ENCODE peak calls at places on chromosomes 3 and 15, in five cellular contexts. One of them, this sample, is unnamed.

GRCh38 chr15:90681056-90681455 is 36.1 kb upstream of the BLM start:
- DNase-seq in iPS DF 6.9: no peak
- DNase-seq in GM23338: no peak
- DNase-seq in aorta: no peak
- DNase-seq in CD8-positive, alpha-beta memory T cell: no peak
- DNase-seq in this sample: no peak

GRCh38 chr15:60396560-60396963 is 1.2 kb downstream of the ANXA2 start:
- DNase-seq in iPS DF 6.9: no peak
- DNase-seq in GM23338: no peak
- DNase-seq in aorta: no peak
- DNase-seq in CD8-positive, alpha-beta memory T cell: no peak
- DNase-seq in this sample: no peak

GRCh38 chr15:59150185-59150584 is 45.2 kb downstream of the CCNB2 start:
- DNase-seq in iPS DF 6.9: no peak
- DNase-seq in GM23338: no peak
- DNase-seq in aorta: no peak
- DNase-seq in CD8-positive, alpha-beta memory T cell: no peak
- DNase-seq in this sample: no peak

GRCh38 chr3:45551214-45552010 is 43.1 kb upstream of the LIMD1 start:
- DNase-seq in iPS DF 6.9: no peak
- DNase-seq in GM23338: no peak
- DNase-seq in aorta: peak; percentile 91
- DNase-seq in CD8-positive, alpha-beta memory T cell: no peak
- DNase-seq in this sample: no peak

GRCh38 chr15:52710050-52710709 is 31.0 kb upstream of the ATOSA start:
- DNase-seq in iPS DF 6.9: no peak
- DNase-seq in GM23338: no peak
- DNase-seq in aorta: no peak
- DNase-seq in CD8-positive, alpha-beta memory T cell: no peak
- DNase-seq in this sample: no peak

GRCh38 chr3:97835761-97836160 is 13.9 kb downstream of the CRYBG3 start:
- DNase-seq in iPS DF 6.9: no peak
- DNase-seq in GM23338: no peak
- DNase-seq in aorta: no peak
- DNase-seq in CD8-positive, alpha-beta memory T cell: no peak
- DNase-seq in this sample: no peak

GRCh38 chr3:157388051-157388450 is 48.6 kb upstream of the PTX3 start:
- DNase-seq in iPS DF 6.9: no peak
- DNase-seq in GM23338: no peak
- DNase-seq in aorta: no peak
- DNase-seq in CD8-positive, alpha-beta memory T cell: no peak
- DNase-seq in this sample: no peak

GRCh38 chr3:2090512-2090911 is 8.2 kb upstream of the CNTN4 start:
- DNase-seq in iPS DF 6.9: no peak
- DNase-seq in GM23338: no peak
- DNase-seq in aorta: no peak
- DNase-seq in CD8-positive, alpha-beta memory T cell: no peak
- DNase-seq in this sample: no peak

GRCh38 chr3:138862924-138863775 is 28.4 kb upstream of the PIK3CB start:
- DNase-seq in iPS DF 6.9: no peak
- DNase-seq in GM23338: peak; percentile 62
- DNase-seq in aorta: no peak
- DNase-seq in CD8-positive, alpha-beta memory T cell: no peak
- DNase-seq in this sample: no peak

DNA sequence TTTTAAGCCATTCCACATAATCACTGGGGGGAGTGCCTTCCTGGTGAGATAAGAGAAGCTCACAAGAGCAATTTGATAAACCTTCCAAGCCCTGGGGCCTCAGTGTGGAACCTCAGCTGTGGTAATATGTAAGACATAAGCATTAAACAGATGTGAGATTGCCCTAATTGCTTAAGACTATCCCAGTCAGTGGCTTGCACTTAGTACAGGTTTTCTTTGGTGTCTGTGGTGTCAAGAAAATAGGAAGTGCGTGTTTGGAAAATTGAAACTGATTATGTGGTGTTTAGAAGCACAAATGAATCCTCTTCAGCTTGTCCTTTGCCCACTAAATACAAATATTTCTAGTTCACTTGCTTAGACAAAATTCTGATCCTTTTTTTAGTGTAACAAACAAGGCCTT is 54.4 kb downstream of the LRRN1 start:
- DNase-seq in iPS DF 6.9: no peak
- DNase-seq in GM23338: no peak
- DNase-seq in aorta: no peak
- DNase-seq in CD8-positive, alpha-beta memory T cell: no peak
- DNase-seq in this sample: no peak
- H3K27ac ChIP-seq in iPS DF 6.9: no peak overlapping the region
- H3K27ac ChIP-seq in GM23338: no peak overlapping the region
- H3K27ac ChIP-seq in aorta: no peak overlapping the region
- H3K27ac ChIP-seq in CD8-positive, alpha-beta memory T cell: no peak overlapping the region
- H3K27ac ChIP-seq in this sample: no peak overlapping the region

GRCh38 chr15:63380828-63381282 is 791 bp downstream of the CA12 start:
- DNase-seq in iPS DF 6.9: no peak
- DNase-seq in GM23338: no peak
- DNase-seq in aorta: no peak
- DNase-seq in CD8-positive, alpha-beta memory T cell: no peak
- DNase-seq in this sample: no peak
- H3K4me3 ChIP-seq in iPS DF 6.9: no peak overlapping the region
- H3K4me3 ChIP-seq in GM23338: peak overlapping the region; percentile 72
- H3K4me3 ChIP-seq in aorta: peak overlapping the region; percentile 58
- H3K4me3 ChIP-seq in CD8-positive, alpha-beta memory T cell: no peak overlapping the region
- H3K4me3 ChIP-seq in this sample: no peak overlapping the region

GRCh38 chr3:15612001-15612400 is 10.5 kb downstream of the BTD start:
- DNase-seq in iPS DF 6.9: no peak
- DNase-seq in GM23338: no peak
- DNase-seq in aorta: no peak
- DNase-seq in CD8-positive, alpha-beta memory T cell: no peak
- DNase-seq in this sample: no peak

GRCh38 chr3:15606434-15606891 is 4.9 kb downstream of the BTD start:
- DNase-seq in iPS DF 6.9: no peak
- DNase-seq in GM23338: no peak
- DNase-seq in aorta: no peak
- DNase-seq in CD8-positive, alpha-beta memory T cell: no peak
- DNase-seq in this sample: no peak

GRCh38 chr3:15614958-15615357 is 13.4 kb downstream of the BTD start:
- DNase-seq in iPS DF 6.9: no peak
- DNase-seq in GM23338: no peak
- DNase-seq in aorta: no peak
- DNase-seq in CD8-positive, alpha-beta memory T cell: no peak
- DNase-seq in this sample: no peak

GRCh38 chr3:15610083-15610482 is 8.5 kb downstream of the BTD start:
- DNase-seq in iPS DF 6.9: no peak
- DNase-seq in GM23338: no peak
- DNase-seq in aorta: no peak
- DNase-seq in CD8-positive, alpha-beta memory T cell: no peak
- DNase-seq in this sample: no peak

GRCh38 chr3:15611018-15611417 is 9.5 kb downstream of the BTD start:
- DNase-seq in iPS DF 6.9: no peak
- DNase-seq in GM23338: no peak
- DNase-seq in aorta: no peak
- DNase-seq in CD8-positive, alpha-beta memory T cell: no peak
- DNase-seq in this sample: no peak
- H3K27ac ChIP-seq in iPS DF 6.9: no peak overlapping the region
- H3K27ac ChIP-seq in GM23338: no peak overlapping the region
- H3K27ac ChIP-seq in aorta: no peak overlapping the region
- H3K27ac ChIP-seq in CD8-positive, alpha-beta memory T cell: no peak overlapping the region
- H3K27ac ChIP-seq in this sample: no peak overlapping the region

GRCh38 chr3:169467703-169468102 is 195.8 kb downstream of the MECOM start:
- DNase-seq in iPS DF 6.9: no peak
- DNase-seq in GM23338: peak; percentile 1
- DNase-seq in aorta: no peak
- DNase-seq in CD8-positive, alpha-beta memory T cell: no peak
- DNase-seq in this sample: no peak
- H3K4me3 ChIP-seq in iPS DF 6.9: no peak overlapping the region
- H3K4me3 ChIP-seq in GM23338: no peak overlapping the region
- H3K4me3 ChIP-seq in aorta: no peak overlapping the region
- H3K4me3 ChIP-seq in CD8-positive, alpha-beta memory T cell: no peak overlapping the region
- H3K4me3 ChIP-seq in this sample: no peak overlapping the region

DNA sequence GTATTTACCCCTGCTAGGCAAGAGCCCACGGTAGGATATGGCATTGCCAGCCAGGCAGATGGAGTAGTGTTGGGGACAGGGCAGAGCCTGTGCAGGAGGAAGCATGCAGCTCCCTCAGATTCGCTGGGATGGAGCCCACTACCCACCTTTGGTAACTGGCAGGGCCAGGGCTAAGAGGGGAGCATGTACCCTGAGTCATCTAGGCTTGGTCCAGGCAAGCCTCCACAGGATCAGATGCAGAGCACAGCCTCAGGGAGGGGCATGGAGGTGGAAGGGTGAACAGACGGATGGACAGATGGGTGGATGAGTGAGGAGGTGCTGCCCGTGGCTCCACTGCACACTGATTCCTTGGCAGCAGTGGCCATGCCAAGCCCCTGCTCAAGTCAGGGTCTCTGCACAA is 33.0 kb downstream of the IL20RB start:
- DNase-seq in iPS DF 6.9: no peak
- DNase-seq in GM23338: no peak
- DNase-seq in aorta: peak; percentile 61
- DNase-seq in CD8-positive, alpha-beta memory T cell: no peak
- DNase-seq in this sample: no peak
- H3K27ac ChIP-seq in iPS DF 6.9: no peak overlapping the region
- H3K27ac ChIP-seq in GM23338: no peak overlapping the region
- H3K27ac ChIP-seq in aorta: no peak overlapping the region
- H3K27ac ChIP-seq in CD8-positive, alpha-beta memory T cell: no peak overlapping the region
- H3K27ac ChIP-seq in this sample: no peak overlapping the region

GRCh38 chr15:63197626-63198025 is 8.2 kb downstream of the RAB8B start:
- DNase-seq in iPS DF 6.9: no peak
- DNase-seq in GM23338: no peak
- DNase-seq in aorta: no peak
- DNase-seq in CD8-positive, alpha-beta memory T cell: no peak
- DNase-seq in this sample: no peak

GRCh38 chr15:63198752-63199250 is 9.4 kb downstream of the RAB8B start:
- DNase-seq in iPS DF 6.9: no peak
- DNase-seq in GM23338: no peak
- DNase-seq in aorta: no peak
- DNase-seq in CD8-positive, alpha-beta memory T cell: no peak
- DNase-seq in this sample: no peak

GRCh38 chr15:63200464-63201242 is 11.2 kb downstream of the RAB8B start:
- DNase-seq in iPS DF 6.9: no peak
- DNase-seq in GM23338: no peak
- DNase-seq in aorta: no peak
- DNase-seq in CD8-positive, alpha-beta memory T cell: no peak
- DNase-seq in this sample: no peak

GRCh38 chr15:63196846-63197245 is 7.4 kb downstream of the RAB8B start:
- DNase-seq in iPS DF 6.9: no peak
- DNase-seq in GM23338: no peak
- DNase-seq in aorta: no peak
- DNase-seq in CD8-positive, alpha-beta memory T cell: no peak
- DNase-seq in this sample: no peak

DNA sequence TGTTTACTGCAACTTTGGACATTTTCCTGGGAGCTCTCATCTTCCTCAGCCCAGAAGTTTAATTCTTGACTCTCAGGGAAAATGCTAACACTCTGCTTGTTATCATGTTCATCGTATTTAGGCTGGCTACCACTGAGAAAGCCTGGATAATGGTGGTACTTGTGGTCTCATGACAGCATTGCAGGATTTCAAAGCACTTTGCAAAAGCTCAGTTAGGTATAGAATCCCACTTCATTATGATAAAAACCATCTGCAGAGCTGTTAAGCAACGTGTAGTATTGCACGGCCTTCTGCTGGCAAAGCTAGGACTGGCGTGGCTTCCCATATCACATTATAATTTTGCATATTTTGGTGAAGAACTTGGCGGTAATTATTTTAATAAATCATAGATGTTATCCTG is 8.9 kb downstream of the RAB8B start:
- DNase-seq in iPS DF 6.9: no peak
- DNase-seq in GM23338: no peak
- DNase-seq in aorta: no peak
- DNase-seq in CD8-positive, alpha-beta memory T cell: no peak
- DNase-seq in this sample: no peak
- H3K4me3 ChIP-seq in iPS DF 6.9: no peak overlapping the region
- H3K4me3 ChIP-seq in GM23338: no peak overlapping the region
- H3K4me3 ChIP-seq in aorta: no peak overlapping the region
- H3K4me3 ChIP-seq in CD8-positive, alpha-beta memory T cell: no peak overlapping the region
- H3K4me3 ChIP-seq in this sample: peak overlapping the region; percentile 49

GRCh38 chr15:74809951-74810350 is 2.7 kb upstream of the LMAN1L start:
- DNase-seq in iPS DF 6.9: no peak
- DNase-seq in GM23338: no peak
- DNase-seq in aorta: no peak
- DNase-seq in CD8-positive, alpha-beta memory T cell: no peak
- DNase-seq in this sample: no peak

GRCh38 chr15:74807302-74807701 is 5.3 kb upstream of the LMAN1L start:
- DNase-seq in iPS DF 6.9: no peak
- DNase-seq in GM23338: no peak
- DNase-seq in aorta: no peak
- DNase-seq in CD8-positive, alpha-beta memory T cell: no peak
- DNase-seq in this sample: no peak

GRCh38 chr15:74809242-74809641 is 3.4 kb upstream of the LMAN1L start:
- DNase-seq in iPS DF 6.9: no peak
- DNase-seq in GM23338: no peak
- DNase-seq in aorta: no peak
- DNase-seq in CD8-positive, alpha-beta memory T cell: no peak
- DNase-seq in this sample: no peak

GRCh38 chr15:74808840-74809229 is 3.8 kb upstream of the LMAN1L start:
- DNase-seq in iPS DF 6.9: no peak
- DNase-seq in GM23338: peak; percentile 82
- DNase-seq in aorta: no peak
- DNase-seq in CD8-positive, alpha-beta memory T cell: no peak
- DNase-seq in this sample: no peak

DNA sequence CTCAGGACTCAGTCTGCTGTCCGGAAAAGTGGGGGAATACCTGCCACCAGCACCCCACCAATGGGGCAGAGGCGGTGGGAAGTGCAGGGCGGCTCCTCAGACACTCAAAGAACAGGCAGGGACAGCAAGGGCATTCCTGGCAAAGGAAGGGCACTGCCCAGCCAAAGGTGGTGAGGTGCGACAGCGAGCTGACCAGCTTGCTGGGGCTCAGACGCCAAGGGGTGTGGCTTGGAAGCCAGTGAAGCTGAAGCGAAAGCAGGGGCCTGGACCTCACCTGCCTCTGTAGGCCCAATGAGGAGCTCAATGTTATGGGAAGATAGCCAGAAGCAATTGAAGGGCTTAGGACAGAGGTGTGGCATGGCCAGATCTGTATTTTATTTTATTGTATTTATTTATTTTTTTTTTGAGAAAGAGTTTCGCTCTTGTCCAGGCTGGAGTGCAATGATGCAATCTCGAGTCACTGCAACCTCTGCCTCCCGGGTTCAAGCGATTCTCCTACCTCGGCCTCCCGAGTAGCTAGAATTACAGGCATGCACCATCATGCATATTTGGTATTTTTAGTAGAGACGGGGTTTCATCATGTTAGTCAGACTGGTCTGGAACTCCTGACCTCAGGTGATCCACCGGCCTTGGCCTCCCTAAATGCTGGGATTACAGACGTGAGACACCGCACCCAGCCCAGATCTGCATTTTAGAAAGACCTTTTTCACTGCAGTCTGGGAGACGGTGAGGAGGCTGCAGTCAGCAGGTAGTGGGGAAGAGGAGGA is 4.4 kb upstream of the LMAN1L start:
- DNase-seq in iPS DF 6.9: no peak
- DNase-seq in GM23338: no peak
- DNase-seq in aorta: no peak
- DNase-seq in CD8-positive, alpha-beta memory T cell: no peak
- DNase-seq in this sample: no peak
- H3K27ac ChIP-seq in iPS DF 6.9: no peak overlapping the region
- H3K27ac ChIP-seq in GM23338: no peak overlapping the region
- H3K27ac ChIP-seq in aorta: no peak overlapping the region
- H3K27ac ChIP-seq in CD8-positive, alpha-beta memory T cell: no peak overlapping the region
- H3K27ac ChIP-seq in this sample: no peak overlapping the region

This sample was measured in CD4-positive, CD25-positive, alpha-beta regulatory T cell.